ENCODE peak calls at places on chromosomes 16 and 17, in eight cellular contexts. V is pancreas; M is uterus; E is anterior cingulate cortex; K is psoas muscle; A is heart left ventricle; J is activated CD4-positive, CD25-positive, alpha-beta regulatory T cell treated with anti-CD3 and anti-CD28 coated beads, Interleukin-2, amount 50 U/mL, for 16 hours; H is AG09319. O is an unnamed sample.
A peak's percentile ranks its signal among the peaks of the same experiment; 100 is the strongest.

GRCh38 chr17:15103785-15104184 is 161.3 kb downstream of the PMP22 start:
- DNase-seq in V (no peak), M (no peak), E (no peak), K (no peak), A (no peak), J (no peak), H (no peak), O (no peak)

GRCh38 chr17:77323413-77324171 is 182.8 kb downstream of the SEC14L1 start:
- DNase-seq in V (no peak), M (peak; percentile 62), E (no peak), K (peak; percentile 73), A (no peak), J (no peak), H (no peak), O (no peak)

GRCh38 chr17:77592503-77592902 is 366.0 kb upstream of the TNRC6C start:
- DNase-seq in V (no peak), M (no peak), E (no peak), K (no peak), A (no peak), J (no peak), H (no peak), O (no peak)

GRCh38 chr17:50803676-50804075 is 31.7 kb upstream of the WFIKKN2 start:
- DNase-seq in V (no peak), M (no peak), E (no peak), K (no peak), A (no peak), J (no peak), H (no peak), O (no peak)

GRCh38 chr17:83137523-83137922 is 58.1 kb downstream of the METRNL start:
- DNase-seq in V (no peak), M (no peak), E (no peak), K (no peak), A (peak; percentile 2), J (no peak), H (no peak), O (no peak)

GRCh38 chr17:72699566-72699965 is 392.9 kb downstream of the SLC39A11 start:
- DNase-seq in V (no peak), M (no peak), E (peak; percentile 35), K (no peak), A (no peak), J (no peak), H (no peak), O (no peak)

GRCh38 chr16:29876186-29876577 is 13.2 kb upstream of the CDIPT start:
- DNase-seq in V (no peak), M (no peak), E (no peak), K (no peak), A (no peak), J (no peak), H (no peak), O (no peak)

GRCh38 chr17:15909481-15909991 is 35.4 kb upstream of the ADORA2B start:
- DNase-seq in V (peak; percentile 43), M (no peak), E (no peak), K (no peak), A (peak; percentile 68), J (no peak), H (no peak), O (no peak)

GRCh38 chr17:50212121-50212843 is 10.9 kb upstream of the COL1A1 start:
- DNase-seq in V (no peak), M (peak; percentile 93), E (no peak), K (no peak), A (no peak), J (no peak), H (no peak), O (no peak)

GRCh38 chr17:28816540-28816939 is 26.1 kb downstream of the FAM222B start:
- DNase-seq in V (no peak), M (no peak), E (no peak), K (no peak), A (no peak), J (no peak), H (no peak), O (no peak)

GRCh38 chr17:49741009-49741691 is 22.8 kb downstream of the FAM117A start:
- DNase-seq in V (no peak), M (peak; percentile 54), E (no peak), K (no peak), A (no peak), J (no peak), H (no peak), O (no peak)

GRCh38 chr16:70800306-70800705 is 652 bp downstream of the VAC14 start:
- DNase-seq in V (no peak), M (no peak), E (no peak), K (no peak), A (no peak), J (no peak), H (no peak), O (no peak)

GRCh38 chr17:63436523-63437110 is 9.5 kb downstream of the CYB561 start:
- DNase-seq in V (peak; percentile 75), M (no peak), E (no peak), K (peak; percentile 63), A (no peak), J (no peak), H (no peak), O (no peak)

GRCh38 chr16:84905965-84906460 is 86.2 kb downstream of the CRISPLD2 start:
- DNase-seq in V (no peak), M (no peak), E (no peak), K (peak; percentile 9), A (no peak), J (no peak), H (no peak), O (no peak)

GRCh38 chr17:60602871-60603270 is 2.9 kb downstream of the PPM1D start:
- DNase-seq in V (no peak), M (no peak), E (no peak), K (no peak), A (no peak), J (no peak), H (no peak), O (no peak)

GRCh38 chr17:52106638-52107261 is 51.8 kb downstream of the CA10 start:
- DNase-seq in V (peak; percentile 46), M (no peak), E (no peak), K (no peak), A (no peak), J (peak; percentile 2), H (no peak), O (no peak)

GRCh38 chr17:72284806-72285205 is 164.0 kb downstream of the SOX9 start:
- DNase-seq in V (no peak), M (no peak), E (no peak), K (no peak), A (no peak), J (no peak), H (no peak), O (no peak)

GRCh38 chr16:4376126-4376819 is 4.6 kb downstream of the VASN start:
- DNase-seq in V (peak; percentile 93), M (peak; percentile 92), E (peak; percentile 78), K (peak; percentile 98), A (peak; percentile 89), J (no peak), H (peak; percentile 79), O (peak; percentile 95)

GRCh38 chr17:78522031-78522809 is 55.0 kb downstream of the DNAH17 start:
- DNase-seq in V (no peak), M (no peak), E (no peak), K (no peak), A (no peak), J (no peak), H (no peak), O (no peak)

GRCh38 chr17:35943537-35943936 is at the start of gene LYZL6:
- DNase-seq in V (no peak), M (no peak), E (no peak), K (no peak), A (no peak), J (no peak), H (no peak), O (no peak)

GRCh38 chr16:31472559-31473203 is 729 bp downstream of the TGFB1I1 start:
- DNase-seq in V (peak; percentile 88), M (peak; percentile 97), E (no peak), K (peak; percentile 94), A (peak; percentile 90), J (no peak), H (peak; percentile 83), O (peak; percentile 88)

GRCh38 chr16:74455213-74455612 is 33.9 kb upstream of the CLEC18B start:
- DNase-seq in V (no peak), M (no peak), E (no peak), K (no peak), A (no peak), J (no peak), H (no peak), O (no peak)

GRCh38 chr17:40515491-40516041 is 14.1 kb upstream of the TNS4 start:
- DNase-seq in V (no peak), M (no peak), E (no peak), K (no peak), A (no peak), J (no peak), H (no peak), O (no peak)

GRCh38 chr16:65125871-65126270 is 4.0 kb upstream of the CDH11 start:
- DNase-seq in V (no peak), M (peak; percentile 57), E (no peak), K (no peak), A (no peak), J (no peak), H (no peak), O (no peak)

GRCh38 chr16:8675183-8676159 is 1.1 kb downstream of the ABAT start:
- DNase-seq in V (peak; percentile 53), M (no peak), E (peak; percentile 1), K (no peak), A (no peak), J (peak; percentile 14), H (no peak), O (no peak)

GRCh38 chr16:77877712-77878111 is 89.3 kb downstream of the VAT1L start:
- DNase-seq in V (no peak), M (no peak), E (no peak), K (no peak), A (no peak), J (no peak), H (no peak), O (no peak)

GRCh38 chr17:40582328-40582901 is 17.1 kb upstream of the CCR7 start:
- DNase-seq in V (no peak), M (peak; percentile 64), E (no peak), K (peak; percentile 70), A (peak; percentile 70), J (no peak), H (no peak), O (peak; percentile 76)

O was measured in Right ventricle myocardium inferior.